ENCODE peak calls at places on chromosomes 6 and 20, in five cellular contexts. One of them, this sample, is unnamed.

GRCh38 chr20:45359406-45360148 is 3.4 kb upstream of the SYS1 start:
- DNase-seq in stimulated activated CD8-positive, alpha-beta memory T cell treated with anti-CD3 and anti-CD28 coated beads, Interleukin-7, amount 100 ng/mL, for 1 hour: no peak
- DNase-seq in CD8-positive, alpha-beta T cell: no peak
- DNase-seq in natural killer cell: no peak
- DNase-seq in T-helper 17 cell: no peak
- DNase-seq in this sample: no peak

GRCh38 chr6:98946266-98946817 is 1.4 kb downstream of the FBXL4 start:
- DNase-seq in stimulated activated CD8-positive, alpha-beta memory T cell treated with anti-CD3 and anti-CD28 coated beads, Interleukin-7, amount 100 ng/mL, for 1 hour: no peak
- DNase-seq in CD8-positive, alpha-beta T cell: no peak
- DNase-seq in natural killer cell: no peak
- DNase-seq in T-helper 17 cell: no peak
- DNase-seq in this sample: no peak

GRCh38 chr20:42125426-42125825 is 507.2 kb upstream of the CHD6 start:
- DNase-seq in stimulated activated CD8-positive, alpha-beta memory T cell treated with anti-CD3 and anti-CD28 coated beads, Interleukin-7, amount 100 ng/mL, for 1 hour: no peak
- DNase-seq in CD8-positive, alpha-beta T cell: no peak
- DNase-seq in natural killer cell: no peak
- DNase-seq in T-helper 17 cell: no peak
- DNase-seq in this sample: no peak

GRCh38 chr6:132797975-132798819 is at the start of gene SLC18B1:
- DNase-seq in stimulated activated CD8-positive, alpha-beta memory T cell treated with anti-CD3 and anti-CD28 coated beads, Interleukin-7, amount 100 ng/mL, for 1 hour: no peak
- DNase-seq in CD8-positive, alpha-beta T cell: peak
- DNase-seq in natural killer cell: peak
- DNase-seq in T-helper 17 cell: peak
- DNase-seq in this sample: peak

GRCh38 chr6:99346595-99346994 is 2.9 kb downstream of the FAXC start:
- DNase-seq in stimulated activated CD8-positive, alpha-beta memory T cell treated with anti-CD3 and anti-CD28 coated beads, Interleukin-7, amount 100 ng/mL, for 1 hour: no peak
- DNase-seq in CD8-positive, alpha-beta T cell: no peak
- DNase-seq in natural killer cell: no peak
- DNase-seq in T-helper 17 cell: no peak
- DNase-seq in this sample: no peak

GRCh38 chr6:89667872-89668556 is 29.5 kb upstream of the LYRM2 start:
- DNase-seq in stimulated activated CD8-positive, alpha-beta memory T cell treated with anti-CD3 and anti-CD28 coated beads, Interleukin-7, amount 100 ng/mL, for 1 hour: no peak
- DNase-seq in CD8-positive, alpha-beta T cell: no peak
- DNase-seq in natural killer cell: no peak
- DNase-seq in T-helper 17 cell: no peak
- DNase-seq in this sample: no peak

GRCh38 chr6:24494726-24495515 is at the start of gene ALDH5A1:
- DNase-seq in stimulated activated CD8-positive, alpha-beta memory T cell treated with anti-CD3 and anti-CD28 coated beads, Interleukin-7, amount 100 ng/mL, for 1 hour: peak
- DNase-seq in CD8-positive, alpha-beta T cell: peak
- DNase-seq in natural killer cell: peak
- DNase-seq in T-helper 17 cell: peak
- DNase-seq in this sample: peak

GRCh38 chr20:10739575-10739974 is 65.8 kb upstream of the JAG1 start:
- DNase-seq in stimulated activated CD8-positive, alpha-beta memory T cell treated with anti-CD3 and anti-CD28 coated beads, Interleukin-7, amount 100 ng/mL, for 1 hour: no peak
- DNase-seq in CD8-positive, alpha-beta T cell: no peak
- DNase-seq in natural killer cell: no peak
- DNase-seq in T-helper 17 cell: no peak
- DNase-seq in this sample: no peak

GRCh38 chr6:14502551-14502950 is 385.0 kb downstream of the CD83 start:
- DNase-seq in stimulated activated CD8-positive, alpha-beta memory T cell treated with anti-CD3 and anti-CD28 coated beads, Interleukin-7, amount 100 ng/mL, for 1 hour: no peak
- DNase-seq in CD8-positive, alpha-beta T cell: no peak
- DNase-seq in natural killer cell: no peak
- DNase-seq in T-helper 17 cell: no peak
- DNase-seq in this sample: no peak

GRCh38 chr6:161353208-161353613 is 79.3 kb upstream of the AGPAT4 start:
- DNase-seq in stimulated activated CD8-positive, alpha-beta memory T cell treated with anti-CD3 and anti-CD28 coated beads, Interleukin-7, amount 100 ng/mL, for 1 hour: no peak
- DNase-seq in CD8-positive, alpha-beta T cell: no peak
- DNase-seq in natural killer cell: no peak
- DNase-seq in T-helper 17 cell: no peak
- DNase-seq in this sample: no peak

GRCh38 chr6:4460595-4461475 is 315.4 kb upstream of the CDYL start:
- DNase-seq in stimulated activated CD8-positive, alpha-beta memory T cell treated with anti-CD3 and anti-CD28 coated beads, Interleukin-7, amount 100 ng/mL, for 1 hour: no peak
- DNase-seq in CD8-positive, alpha-beta T cell: no peak
- DNase-seq in natural killer cell: no peak
- DNase-seq in T-helper 17 cell: no peak
- DNase-seq in this sample: no peak